ENCODE peak calls at places on chromosomes 11 and 22, in six cellular contexts. L, I, Y, W, C and G are unnamed samples.

GRCh38 chr11:77202941-77203900 is 75.2 kb downstream of the MYO7A start:
- DNase-seq in L (peak), I (no peak), Y (no peak), W (no peak), C (no peak), G (no peak)

GRCh38 chr11:86676010-86676409 is 3.6 kb upstream of the ME3 start:
- DNase-seq in L (no peak), I (no peak), Y (no peak), W (no peak), C (no peak), G (no peak)

GRCh38 chr11:34192481-34193401 is 87.3 kb downstream of the NAT10 start:
- DNase-seq in L (no peak), I (peak), Y (peak), W (peak), C (peak), G (peak)

GRCh38 chr22:19525116-19525660 is 978 bp upstream of the CLDN5 start:
- DNase-seq in L (no peak), I (no peak), Y (no peak), W (no peak), C (no peak), G (no peak)

GRCh38 chr11:8381343-8381742 is 117.7 kb upstream of the LMO1 start:
- DNase-seq in L (no peak), I (no peak), Y (no peak), W (no peak), C (no peak), G (no peak)

GRCh38 chr22:48972979-48973693 is 854.5 kb downstream of the BRD1 start:
- DNase-seq in L (no peak), I (no peak), Y (no peak), W (no peak), C (no peak), G (no peak)

GRCh38 chr11:95501761-95502266 is 270.8 kb upstream of the SESN3 start:
- DNase-seq in L (no peak), I (no peak), Y (peak), W (no peak), C (no peak), G (no peak)

GRCh38 chr22:36562261-36562835 is 33.4 kb upstream of the EIF3D start:
- DNase-seq in L (no peak), I (no peak), Y (peak), W (no peak), C (no peak), G (peak)

GRCh38 chr22:23163665-23164064 is 16.6 kb upstream of the BCR start:
- DNase-seq in L (no peak), I (no peak), Y (peak), W (no peak), C (no peak), G (no peak)

GRCh38 chr11:119774180-119774763 is 45.3 kb upstream of the NECTIN1 start:
- DNase-seq in L (peak), I (no peak), Y (peak), W (peak), C (no peak), G (peak)

GRCh38 chr11:34464591-34465036 is 25.9 kb downstream of the CAT start:
- DNase-seq in L (no peak), I (no peak), Y (no peak), W (no peak), C (no peak), G (no peak)

GRCh38 chr11:19437760-19438159 is 197.0 kb upstream of the E2F8 start:
- DNase-seq in L (no peak), I (no peak), Y (peak), W (no peak), C (no peak), G (peak)

GRCh38 chr11:106398396-106399074 is 321.1 kb downstream of the AASDHPPT start:
- DNase-seq in L (no peak), I (no peak), Y (peak), W (no peak), C (no peak), G (peak)

GRCh38 chr11:35525501-35526175 is at the start of gene PAMR1:
- DNase-seq in L (peak), I (no peak), Y (peak), W (peak), C (no peak), G (no peak)

GRCh38 chr11:30873924-30874323 is 287.8 kb upstream of the MPPED2 start:
- DNase-seq in L (no peak), I (no peak), Y (no peak), W (peak), C (no peak), G (no peak)

GRCh38 chr11:117087446-117087845 is 10.8 kb downstream of the SIK3 start:
- DNase-seq in L (no peak), I (no peak), Y (no peak), W (no peak), C (no peak), G (no peak)

GRCh38 chr11:91761406-91762027 is 463.1 kb upstream of the FAT3 start:
- DNase-seq in L (no peak), I (no peak), Y (no peak), W (peak), C (peak), G (no peak)

GRCh38 chr11:624705-625635 is at the start of gene CDHR5:
- DNase-seq in L (no peak), I (no peak), Y (no peak), W (no peak), C (no peak), G (no peak)

GRCh38 chr11:128553662-128554392 is 33.5 kb downstream of the ETS1 start:
- DNase-seq in L (no peak), I (no peak), Y (peak), W (peak), C (no peak), G (peak)

GRCh38 chr11:116641561-116642045 is 131.2 kb downstream of the BUD13 start:
- DNase-seq in L (peak), I (peak), Y (peak), W (peak), C (peak), G (peak)

GRCh38 chr11:111602865-111603632 is 800 bp downstream of the SIK2 start:
- DNase-seq in L (peak), I (no peak), Y (peak), W (peak), C (peak), G (peak)

GRCh38 chr11:19725379-19726079 is 12.9 kb downstream of the NAV2 start:
- DNase-seq in L (no peak), I (no peak), Y (no peak), W (no peak), C (no peak), G (peak)

GRCh38 chr11:748007-748359 is 719 bp downstream of the TALDO1 start:
- DNase-seq in L (peak), I (no peak), Y (peak), W (peak), C (peak), G (no peak)

GRCh38 chr22:37213218-37213855 is 1.1 kb upstream of the SSTR3 start:
- DNase-seq in L (no peak), I (no peak), Y (no peak), W (no peak), C (no peak), G (no peak)

GRCh38 chr11:83521647-83522596 is 235.8 kb upstream of the CCDC90B start:
- DNase-seq in L (no peak), I (no peak), Y (peak), W (peak), C (peak), G (peak)

GRCh38 chr11:20355221-20356219 is 8.0 kb upstream of the HTATIP2 start:
- DNase-seq in L (peak), I (peak), Y (peak), W (peak), C (peak), G (peak)

GRCh38 chr11:64848779-64849599 is 4.5 kb upstream of the CDC42BPG start:
- DNase-seq in L (peak), I (no peak), Y (no peak), W (peak), C (no peak), G (peak)

GRCh38 chr11:16511109-16511806 is 154.9 kb upstream of the SOX6 start:
- DNase-seq in L (no peak), I (no peak), Y (peak), W (no peak), C (no peak), G (peak)

DNA sequence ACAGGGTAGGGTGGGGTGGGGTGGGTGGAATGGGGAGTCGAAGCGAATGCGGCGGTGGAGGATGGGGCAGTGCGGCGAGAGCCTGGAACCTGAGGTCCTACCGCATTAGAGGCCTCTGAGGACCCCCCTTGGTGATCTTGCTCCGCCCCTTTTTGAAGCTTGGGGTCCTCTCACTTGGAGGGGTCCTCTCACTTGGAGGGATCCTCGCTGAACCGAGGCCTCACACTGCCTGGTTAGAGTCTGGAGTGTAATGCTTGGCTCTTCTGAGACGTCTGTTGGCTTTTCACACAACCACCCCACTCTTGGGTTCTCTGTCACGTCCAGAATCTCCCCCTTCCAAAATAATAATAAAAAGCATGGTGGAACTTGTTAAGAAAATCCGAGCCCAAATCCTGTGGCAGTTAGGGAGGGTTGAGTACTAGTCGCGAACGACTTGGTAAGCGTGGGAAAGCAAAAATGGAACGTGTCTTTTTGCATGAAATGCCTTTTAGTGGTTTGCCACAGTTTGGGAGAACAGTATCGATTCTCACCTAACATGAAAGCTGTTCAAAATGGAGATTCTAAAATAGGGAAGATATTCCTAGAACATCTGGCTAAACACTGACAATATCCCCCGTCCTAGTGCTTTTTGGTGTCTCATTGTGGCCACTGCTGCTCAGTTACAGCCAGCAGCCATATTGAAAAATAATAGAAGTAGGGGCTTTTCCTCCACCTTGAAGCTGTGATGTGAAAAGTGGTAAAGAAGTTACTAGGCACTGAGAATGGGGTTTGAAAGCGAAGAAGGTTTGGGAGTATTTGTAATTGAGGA is 821 bp downstream of the RBX1 start:
- DNase-seq in L (no peak), I (no peak), Y (peak), W (no peak), C (no peak), G (no peak)
- H3K9ac ChIP-seq in L (peak), I (peak), Y (peak), W (peak), C (peak), G (peak)

GRCh38 chr22:50205781-50206569 is 5.2 kb downstream of the SELENOO start:
- DNase-seq in L (no peak), I (no peak), Y (no peak), W (no peak), C (no peak), G (no peak)

GRCh38 chr22:50208939-50209892 is 8.4 kb downstream of the SELENOO start:
- DNase-seq in L (no peak), I (no peak), Y (no peak), W (no peak), C (no peak), G (no peak)

GRCh38 chr22:50208430-50208938 is 7.7 kb downstream of the SELENOO start:
- DNase-seq in L (no peak), I (no peak), Y (no peak), W (no peak), C (no peak), G (no peak)

GRCh38 chr22:50207383-50208031 is 6.7 kb downstream of the SELENOO start:
- DNase-seq in L (no peak), I (no peak), Y (no peak), W (no peak), C (no peak), G (no peak)

DNA sequence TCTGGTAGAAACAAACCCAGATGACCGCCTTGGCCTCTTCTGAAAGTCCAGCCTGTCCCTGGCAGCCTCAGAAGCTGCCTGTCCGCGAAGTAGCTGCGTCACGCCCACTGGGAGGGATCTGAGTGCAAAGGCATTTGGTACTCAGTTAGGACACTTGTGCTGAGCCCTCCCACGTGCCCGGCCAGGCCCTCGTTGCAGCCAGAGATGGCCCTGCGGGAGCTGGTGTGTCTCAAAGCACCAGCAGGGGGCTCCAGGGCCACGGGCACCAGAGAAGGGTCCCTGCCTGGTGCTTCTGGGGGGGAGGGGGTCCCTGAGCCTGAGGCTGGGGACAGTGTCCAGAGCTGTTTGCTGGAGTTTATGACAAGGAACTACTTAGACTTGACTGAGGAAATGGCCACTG is 5.8 kb downstream of the SELENOO start:
- DNase-seq in L (no peak), I (no peak), Y (peak), W (peak), C (peak), G (no peak)
- TF ChIP-seq EZH2phosphoT487 in L (no peak), I (no peak), Y (no peak), W (no peak), C (no peak), G (no peak)

GRCh38 chr11:114679505-114679904 is 1.2 kb downstream of the NXPE2 start:
- DNase-seq in L (no peak), I (no peak), Y (no peak), W (no peak), C (no peak), G (no peak)

GRCh38 chr11:114685097-114685496 is 6.8 kb downstream of the NXPE2 start:
- DNase-seq in L (no peak), I (no peak), Y (no peak), W (no peak), C (no peak), G (no peak)

GRCh38 chr11:114683007-114683406 is 4.7 kb downstream of the NXPE2 start:
- DNase-seq in L (no peak), I (no peak), Y (no peak), W (peak), C (no peak), G (peak)

GRCh38 chr11:114684636-114685035 is 6.3 kb downstream of the NXPE2 start:
- DNase-seq in L (no peak), I (no peak), Y (peak), W (no peak), C (no peak), G (no peak)
- H3K9ac ChIP-seq in L (no peak), I (no peak), Y (no peak), W (no peak), C (no peak), G (no peak)

GRCh38 chr11:62245271-62245753 is 3.3 kb downstream of the SCGB1D2 start:
- DNase-seq in L (no peak), I (no peak), Y (peak), W (peak), C (peak), G (peak)

GRCh38 chr11:62241095-62241494 is 944 bp upstream of the SCGB1D2 start:
- DNase-seq in L (no peak), I (no peak), Y (no peak), W (no peak), C (no peak), G (no peak)

GRCh38 chr11:62238151-62238550 is 3.9 kb upstream of the SCGB1D2 start:
- DNase-seq in L (no peak), I (no peak), Y (no peak), W (no peak), C (no peak), G (peak)

GRCh38 chr11:62237499-62237898 is 4.5 kb upstream of the SCGB1D2 start:
- DNase-seq in L (no peak), I (no peak), Y (no peak), W (no peak), C (no peak), G (no peak)

GRCh38 chr11:62242021-62242420 is at the start of gene SCGB1D2:
- DNase-seq in L (no peak), I (no peak), Y (no peak), W (peak), C (peak), G (peak)
- TF ChIP-seq EZH2phosphoT487 in L (no peak), I (no peak), Y (no peak), W (no peak), C (no peak), G (no peak)

DNA sequence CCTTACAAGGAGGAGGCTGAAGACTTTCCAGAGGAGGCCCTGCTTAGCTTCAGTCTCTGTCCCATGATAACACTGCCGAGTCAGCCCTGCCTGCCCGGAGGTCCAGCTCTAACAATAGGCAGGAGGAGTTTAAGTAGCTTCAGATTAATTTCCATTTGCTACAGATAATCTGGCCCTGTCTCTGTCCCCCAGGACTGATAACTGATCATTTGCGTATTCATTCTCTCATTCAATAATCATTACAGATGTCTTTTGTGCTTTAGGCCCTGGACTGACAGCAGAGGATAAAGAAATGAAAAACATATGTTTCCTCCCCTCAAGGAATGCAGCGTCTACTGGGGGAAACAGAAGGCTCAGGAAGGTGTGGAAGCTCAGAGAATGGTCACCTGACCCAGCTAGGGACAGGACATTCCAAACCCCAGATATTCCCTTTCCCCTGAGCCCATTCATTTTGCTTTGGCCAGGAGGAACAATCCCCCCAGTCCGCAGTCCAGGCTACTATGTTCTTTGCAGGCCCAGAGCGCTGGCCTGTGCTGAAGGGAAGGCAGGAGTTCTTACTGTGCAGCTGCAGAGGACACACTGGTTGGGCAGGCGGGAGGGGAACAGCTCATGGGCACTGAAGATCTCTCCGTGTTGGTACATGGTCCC is 20.8 kb downstream of the CHRDL2 start:
- DNase-seq in L (no peak), I (no peak), Y (peak), W (peak), C (peak), G (no peak)
- H3K9ac ChIP-seq in L (no peak), I (no peak), Y (no peak), W (no peak), C (peak), G (no peak)

GRCh38 chr11:72899238-72899637 is 85.0 kb downstream of the ATG16L2 start:
- DNase-seq in L (no peak), I (no peak), Y (peak), W (no peak), C (no peak), G (peak)
- TF ChIP-seq EZH2phosphoT487 in L (no peak), I (no peak), Y (no peak), W (no peak), C (no peak), G (no peak)